ENCODE peak calls at places on chromosomes 2 and 18, in six cellular contexts. One of them, this sample, is unnamed.

GRCh38 chr2:109236147-109236546 is 107.1 kb downstream of the SH3RF3 start:
- DNase-seq in heart left ventricle: no peak
- DNase-seq in IMR-90: no peak
- DNase-seq in brain microvascular endothelial cell: no peak
- DNase-seq in CD4-positive, CD25-positive, alpha-beta regulatory T cell: no peak
- DNase-seq in K562: no peak
- DNase-seq in this sample: no peak

GRCh38 chr2:159262226-159262625 is 24.3 kb downstream of the WDSUB1 start:
- DNase-seq in heart left ventricle: no peak
- DNase-seq in IMR-90: no peak
- DNase-seq in brain microvascular endothelial cell: peak; percentile 11
- DNase-seq in CD4-positive, CD25-positive, alpha-beta regulatory T cell: no peak
- DNase-seq in K562: no peak
- DNase-seq in this sample: no peak

GRCh38 chr2:70132244-70133126 is 45.2 kb downstream of the PCBP1 start:
- DNase-seq in heart left ventricle: peak; percentile 61
- DNase-seq in IMR-90: peak; percentile 63
- DNase-seq in brain microvascular endothelial cell: peak; percentile 57
- DNase-seq in CD4-positive, CD25-positive, alpha-beta regulatory T cell: peak; percentile 74
- DNase-seq in K562: no peak
- DNase-seq in this sample: no peak

GRCh38 chr2:216385478-216385877 is 13.2 kb upstream of the MARCHF4 start:
- DNase-seq in heart left ventricle: no peak
- DNase-seq in IMR-90: no peak
- DNase-seq in brain microvascular endothelial cell: no peak
- DNase-seq in CD4-positive, CD25-positive, alpha-beta regulatory T cell: no peak
- DNase-seq in K562: no peak
- DNase-seq in this sample: no peak

GRCh38 chr18:73366713-73367112 is 498.9 kb upstream of the NETO1 start:
- DNase-seq in heart left ventricle: no peak
- DNase-seq in IMR-90: peak; percentile 81
- DNase-seq in brain microvascular endothelial cell: no peak
- DNase-seq in CD4-positive, CD25-positive, alpha-beta regulatory T cell: no peak
- DNase-seq in K562: no peak
- DNase-seq in this sample: no peak

GRCh38 chr18:44839239-44839666 is 158.6 kb downstream of the SETBP1 start:
- DNase-seq in heart left ventricle: peak; percentile 78
- DNase-seq in IMR-90: peak; percentile 43
- DNase-seq in brain microvascular endothelial cell: peak; percentile 12
- DNase-seq in CD4-positive, CD25-positive, alpha-beta regulatory T cell: peak; percentile 42
- DNase-seq in K562: peak; percentile 23
- DNase-seq in this sample: peak; percentile 67

GRCh38 chr2:29459445-29460179 is 344.4 kb downstream of the CLIP4 start:
- DNase-seq in heart left ventricle: no peak
- DNase-seq in IMR-90: peak; percentile 90
- DNase-seq in brain microvascular endothelial cell: peak; percentile 81
- DNase-seq in CD4-positive, CD25-positive, alpha-beta regulatory T cell: no peak
- DNase-seq in K562: no peak
- DNase-seq in this sample: no peak

GRCh38 chr2:219684721-219685689 is 57.6 kb downstream of the SLC4A3 start:
- DNase-seq in heart left ventricle: peak; percentile 62
- DNase-seq in IMR-90: peak; percentile 43
- DNase-seq in brain microvascular endothelial cell: peak; percentile 79
- DNase-seq in CD4-positive, CD25-positive, alpha-beta regulatory T cell: peak; percentile 2
- DNase-seq in K562: peak; percentile 51
- DNase-seq in this sample: peak; percentile 80

GRCh38 chr18:11052800-11053199 is 96.6 kb downstream of the PIEZO2 start:
- DNase-seq in heart left ventricle: no peak
- DNase-seq in IMR-90: peak; percentile 81
- DNase-seq in brain microvascular endothelial cell: peak; percentile 77
- DNase-seq in CD4-positive, CD25-positive, alpha-beta regulatory T cell: no peak
- DNase-seq in K562: no peak
- DNase-seq in this sample: no peak

GRCh38 chr2:109339519-109339991 is 210.6 kb downstream of the SH3RF3 start:
- DNase-seq in heart left ventricle: no peak
- DNase-seq in IMR-90: peak; percentile 93
- DNase-seq in brain microvascular endothelial cell: peak; percentile 22
- DNase-seq in CD4-positive, CD25-positive, alpha-beta regulatory T cell: no peak
- DNase-seq in K562: no peak
- DNase-seq in this sample: no peak

GRCh38 chr18:63409301-63409700 is 13.0 kb downstream of the VPS4B start:
- DNase-seq in heart left ventricle: no peak
- DNase-seq in IMR-90: peak; percentile 63
- DNase-seq in brain microvascular endothelial cell: no peak
- DNase-seq in CD4-positive, CD25-positive, alpha-beta regulatory T cell: no peak
- DNase-seq in K562: no peak
- DNase-seq in this sample: no peak

GRCh38 chr18:24176727-24177416 is 38.0 kb downstream of the CABYR start:
- DNase-seq in heart left ventricle: peak; percentile 70
- DNase-seq in IMR-90: peak; percentile 56
- DNase-seq in brain microvascular endothelial cell: peak; percentile 44
- DNase-seq in CD4-positive, CD25-positive, alpha-beta regulatory T cell: peak; percentile 15
- DNase-seq in K562: peak; percentile 42
- DNase-seq in this sample: peak; percentile 65

GRCh38 chr18:8959551-8960135 is 142.9 kb upstream of the NDUFV2 start:
- DNase-seq in heart left ventricle: no peak
- DNase-seq in IMR-90: no peak
- DNase-seq in brain microvascular endothelial cell: no peak
- DNase-seq in CD4-positive, CD25-positive, alpha-beta regulatory T cell: no peak
- DNase-seq in K562: no peak
- DNase-seq in this sample: no peak

GRCh38 chr2:127096280-127096679 is 10.7 kb downstream of the BIN1 start:
- DNase-seq in heart left ventricle: no peak
- DNase-seq in IMR-90: no peak
- DNase-seq in brain microvascular endothelial cell: no peak
- DNase-seq in CD4-positive, CD25-positive, alpha-beta regulatory T cell: no peak
- DNase-seq in K562: no peak
- DNase-seq in this sample: no peak

GRCh38 chr18:10006261-10006903 is 92.6 kb downstream of the VAPA start:
- DNase-seq in heart left ventricle: no peak
- DNase-seq in IMR-90: peak; percentile 28
- DNase-seq in brain microvascular endothelial cell: no peak
- DNase-seq in CD4-positive, CD25-positive, alpha-beta regulatory T cell: no peak
- DNase-seq in K562: no peak
- DNase-seq in this sample: no peak

GRCh38 chr18:9721893-9722515 is 13.9 kb downstream of the RAB31 start:
- DNase-seq in heart left ventricle: no peak
- DNase-seq in IMR-90: no peak
- DNase-seq in brain microvascular endothelial cell: no peak
- DNase-seq in CD4-positive, CD25-positive, alpha-beta regulatory T cell: no peak
- DNase-seq in K562: no peak
- DNase-seq in this sample: no peak

GRCh38 chr2:205984381-205984780 is 101.6 kb downstream of the INO80D start:
- DNase-seq in heart left ventricle: no peak
- DNase-seq in IMR-90: no peak
- DNase-seq in brain microvascular endothelial cell: no peak
- DNase-seq in CD4-positive, CD25-positive, alpha-beta regulatory T cell: no peak
- DNase-seq in K562: no peak
- DNase-seq in this sample: no peak

GRCh38 chr18:29512203-29512602 is 1335.3 kb upstream of the CDH2 start:
- DNase-seq in heart left ventricle: no peak
- DNase-seq in IMR-90: no peak
- DNase-seq in brain microvascular endothelial cell: no peak
- DNase-seq in CD4-positive, CD25-positive, alpha-beta regulatory T cell: no peak
- DNase-seq in K562: no peak
- DNase-seq in this sample: no peak

GRCh38 chr2:46487667-46488333 is 8.4 kb downstream of the TMEM247 start:
- DNase-seq in heart left ventricle: peak; percentile 88
- DNase-seq in IMR-90: peak; percentile 80
- DNase-seq in brain microvascular endothelial cell: peak; percentile 55
- DNase-seq in CD4-positive, CD25-positive, alpha-beta regulatory T cell: no peak
- DNase-seq in K562: peak; percentile 64
- DNase-seq in this sample: peak; percentile 77

GRCh38 chr2:240906141-240906910 is at the start of gene CROCC2:
- DNase-seq in heart left ventricle: no peak
- DNase-seq in IMR-90: no peak
- DNase-seq in brain microvascular endothelial cell: no peak
- DNase-seq in CD4-positive, CD25-positive, alpha-beta regulatory T cell: no peak
- DNase-seq in K562: no peak
- DNase-seq in this sample: no peak

GRCh38 chr18:30271716-30272115 is 770.8 kb downstream of the DSC3 start:
- DNase-seq in heart left ventricle: no peak
- DNase-seq in IMR-90: no peak
- DNase-seq in brain microvascular endothelial cell: no peak
- DNase-seq in CD4-positive, CD25-positive, alpha-beta regulatory T cell: no peak
- DNase-seq in K562: no peak
- DNase-seq in this sample: no peak

GRCh38 chr2:222950886-222951285 is 90.0 kb downstream of the ACSL3 start:
- DNase-seq in heart left ventricle: no peak
- DNase-seq in IMR-90: peak; percentile 91
- DNase-seq in brain microvascular endothelial cell: peak; percentile 86
- DNase-seq in CD4-positive, CD25-positive, alpha-beta regulatory T cell: no peak
- DNase-seq in K562: no peak
- DNase-seq in this sample: no peak

GRCh38 chr2:70830333-70830732 is 5.3 kb downstream of the CD207 start:
- DNase-seq in heart left ventricle: no peak
- DNase-seq in IMR-90: no peak
- DNase-seq in brain microvascular endothelial cell: no peak
- DNase-seq in CD4-positive, CD25-positive, alpha-beta regulatory T cell: no peak
- DNase-seq in K562: no peak
- DNase-seq in this sample: no peak

GRCh38 chr2:61275575-61276184 is 113.7 kb downstream of the C2orf74 start:
- DNase-seq in heart left ventricle: no peak
- DNase-seq in IMR-90: no peak
- DNase-seq in brain microvascular endothelial cell: no peak
- DNase-seq in CD4-positive, CD25-positive, alpha-beta regulatory T cell: no peak
- DNase-seq in K562: no peak
- DNase-seq in this sample: no peak

GRCh38 chr2:161990741-161991140 is 83.3 kb downstream of the DPP4 start:
- DNase-seq in heart left ventricle: no peak
- DNase-seq in IMR-90: peak; percentile 96
- DNase-seq in brain microvascular endothelial cell: peak; percentile 82
- DNase-seq in CD4-positive, CD25-positive, alpha-beta regulatory T cell: no peak
- DNase-seq in K562: no peak
- DNase-seq in this sample: no peak

GRCh38 chr2:217691920-217692666 is 310.7 kb downstream of the TNS1 start:
- DNase-seq in heart left ventricle: peak; percentile 38
- DNase-seq in IMR-90: peak; percentile 46
- DNase-seq in brain microvascular endothelial cell: no peak
- DNase-seq in CD4-positive, CD25-positive, alpha-beta regulatory T cell: no peak
- DNase-seq in K562: no peak
- DNase-seq in this sample: peak; percentile 40

GRCh38 chr2:219228026-219228744 is 1.3 kb downstream of the ATG9A start:
- DNase-seq in heart left ventricle: no peak
- DNase-seq in IMR-90: no peak
- DNase-seq in brain microvascular endothelial cell: no peak
- DNase-seq in CD4-positive, CD25-positive, alpha-beta regulatory T cell: no peak
- DNase-seq in K562: peak; percentile 18
- DNase-seq in this sample: no peak

GRCh38 chr2:207897541-207898353 is 127.6 kb downstream of the PLEKHM3 start:
- DNase-seq in heart left ventricle: no peak
- DNase-seq in IMR-90: no peak
- DNase-seq in brain microvascular endothelial cell: no peak
- DNase-seq in CD4-positive, CD25-positive, alpha-beta regulatory T cell: no peak
- DNase-seq in K562: no peak
- DNase-seq in this sample: no peak
- H3K4me3 ChIP-seq in heart left ventricle: no peak overlapping the region
- H3K4me3 ChIP-seq in IMR-90: no peak overlapping the region
- H3K4me3 ChIP-seq in brain microvascular endothelial cell: no peak overlapping the region
- H3K4me3 ChIP-seq in CD4-positive, CD25-positive, alpha-beta regulatory T cell: no peak overlapping the region
- H3K4me3 ChIP-seq in K562: no peak overlapping the region
- H3K4me3 ChIP-seq in this sample: no peak overlapping the region

GRCh38 chr18:80137137-80137536 is 28.1 kb downstream of the ADNP2 start:
- DNase-seq in heart left ventricle: no peak
- DNase-seq in IMR-90: no peak
- DNase-seq in brain microvascular endothelial cell: no peak
- DNase-seq in CD4-positive, CD25-positive, alpha-beta regulatory T cell: no peak
- DNase-seq in K562: no peak
- DNase-seq in this sample: no peak
- H3K36me3 ChIP-seq in heart left ventricle: peaks cover 81% of the 10 kb centered on the region
- H3K36me3 ChIP-seq in IMR-90: peaks cover 44% of the 10 kb centered on the region
- H3K36me3 ChIP-seq in brain microvascular endothelial cell: peaks cover 41% of the 10 kb centered on the region
- H3K36me3 ChIP-seq in CD4-positive, CD25-positive, alpha-beta regulatory T cell: peaks cover 70% of the 10 kb centered on the region
- H3K36me3 ChIP-seq in K562: peaks cover 71% of the 10 kb centered on the region
- H3K36me3 ChIP-seq in this sample: peaks cover 33% of the 10 kb centered on the region

DNA sequence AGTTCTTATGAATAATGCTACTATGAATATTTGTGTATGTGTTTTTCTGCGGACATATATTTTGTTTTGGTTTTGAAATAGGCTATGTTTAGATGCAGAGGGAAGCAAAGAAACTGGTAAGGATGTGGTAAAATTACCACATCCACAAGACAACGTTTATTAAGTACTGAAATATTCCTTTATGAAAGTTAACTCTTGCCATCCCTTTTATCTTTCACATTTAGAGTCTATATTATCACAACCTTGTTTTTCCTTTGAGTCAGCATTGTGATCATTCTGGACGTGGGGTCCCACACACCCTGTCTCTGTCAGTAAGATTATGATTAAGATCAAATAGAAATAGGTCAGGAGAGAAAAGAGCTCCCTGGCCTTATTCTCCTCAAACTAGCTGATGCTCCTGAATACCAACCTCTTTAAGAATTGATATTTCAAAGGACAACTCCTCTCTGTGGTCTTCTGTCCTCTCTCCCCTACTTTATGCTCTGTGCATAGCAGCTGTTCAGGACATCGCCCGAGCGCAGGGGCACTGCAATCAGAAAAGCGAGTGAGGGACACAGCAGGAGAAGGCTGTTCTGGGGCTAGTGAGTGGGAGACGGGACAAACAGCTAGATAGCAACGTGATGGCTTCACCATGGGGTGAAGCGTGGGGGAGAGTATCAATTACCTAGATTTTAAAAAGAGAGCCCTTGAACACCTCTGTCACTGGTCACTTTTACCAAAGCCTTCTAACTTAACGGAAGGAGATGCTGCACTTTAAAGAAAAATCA is 12.2 kb downstream of the METAP1D start:
- DNase-seq in heart left ventricle: no peak
- DNase-seq in IMR-90: no peak
- DNase-seq in brain microvascular endothelial cell: no peak
- DNase-seq in CD4-positive, CD25-positive, alpha-beta regulatory T cell: peak; percentile 27
- DNase-seq in K562: no peak
- DNase-seq in this sample: no peak
- H3K4me3 ChIP-seq in heart left ventricle: no peak overlapping the region
- H3K4me3 ChIP-seq in IMR-90: no peak overlapping the region
- H3K4me3 ChIP-seq in brain microvascular endothelial cell: no peak overlapping the region
- H3K4me3 ChIP-seq in CD4-positive, CD25-positive, alpha-beta regulatory T cell: peak overlapping the region; percentile 15
- H3K4me3 ChIP-seq in K562: no peak overlapping the region
- H3K4me3 ChIP-seq in this sample: no peak overlapping the region

DNA sequence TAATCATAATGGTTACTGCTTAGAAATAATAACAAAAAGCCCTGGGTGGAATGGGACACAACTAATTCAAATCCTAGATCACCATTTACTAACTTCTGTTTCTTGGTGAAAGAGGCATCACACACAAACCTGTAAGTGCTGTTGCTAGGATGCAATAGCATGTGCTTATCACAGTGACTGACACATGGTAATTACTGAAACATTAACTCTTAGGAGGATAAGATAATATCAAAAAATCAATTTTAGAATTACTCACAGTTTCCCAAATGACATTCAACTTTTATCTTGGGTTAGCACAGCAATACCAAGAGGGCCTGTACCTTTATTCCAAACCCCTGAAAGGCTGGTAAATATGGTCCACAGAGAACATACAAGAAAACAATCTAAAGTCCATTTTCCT is 69.1 kb downstream of the MBOAT2 start:
- DNase-seq in heart left ventricle: no peak
- DNase-seq in IMR-90: no peak
- DNase-seq in brain microvascular endothelial cell: no peak
- DNase-seq in CD4-positive, CD25-positive, alpha-beta regulatory T cell: no peak
- DNase-seq in K562: no peak
- DNase-seq in this sample: no peak
- H3K36me3 ChIP-seq in heart left ventricle: no peaks in the 10 kb centered on the region
- H3K36me3 ChIP-seq in IMR-90: peaks cover 22% of the 10 kb centered on the region
- H3K36me3 ChIP-seq in brain microvascular endothelial cell: peaks cover 10% of the 10 kb centered on the region
- H3K36me3 ChIP-seq in CD4-positive, CD25-positive, alpha-beta regulatory T cell: no peaks in the 10 kb centered on the region
- H3K36me3 ChIP-seq in K562: peaks cover 46% of the 10 kb centered on the region
- H3K36me3 ChIP-seq in this sample: no peaks in the 10 kb centered on the region

GRCh38 chr2:234982096-234982834 is 30.4 kb downstream of the SH3BP4 start:
- DNase-seq in heart left ventricle: no peak
- DNase-seq in IMR-90: no peak
- DNase-seq in brain microvascular endothelial cell: no peak
- DNase-seq in CD4-positive, CD25-positive, alpha-beta regulatory T cell: no peak
- DNase-seq in K562: no peak
- DNase-seq in this sample: no peak
- H3K4me3 ChIP-seq in heart left ventricle: peak overlapping the region; percentile 32
- H3K4me3 ChIP-seq in IMR-90: no peak overlapping the region
- H3K4me3 ChIP-seq in brain microvascular endothelial cell: no peak overlapping the region
- H3K4me3 ChIP-seq in CD4-positive, CD25-positive, alpha-beta regulatory T cell: no peak overlapping the region
- H3K4me3 ChIP-seq in K562: no peak overlapping the region
- H3K4me3 ChIP-seq in this sample: no peak overlapping the region